ENCODE peak calls at places on chromosomes 5 and 9, in five cellular contexts. N is HFF-Myc, M is fibroblast of lung, S is neural progenitor cell, L is colonic mucosa. Q is an unnamed sample.

GRCh38 chr5:69493235-69493925 is 790 bp downstream of the OCLN start:
- DNase-seq in N (no peak), M (peak; percentile 28), S (peak; percentile 77), L (peak; percentile 71), Q (peak; percentile 55)

GRCh38 chr5:27524515-27524914 is 486.1 kb upstream of the CDH9 start:
- DNase-seq in N (no peak), L (no peak), S (no peak), M (no peak), Q (no peak)

GRCh38 chr5:116035123-116035522 is 2.9 kb downstream of the ARL14EPL start:
- DNase-seq in N (no peak), L (no peak), M (no peak), S (no peak), Q (no peak)

GRCh38 chr5:94021246-94021645 is 279.8 kb upstream of the POU5F2 start:
- DNase-seq in N (peak; percentile 39), M (peak; percentile 50), S (no peak), L (peak; percentile 24), Q (peak; percentile 67)

GRCh38 chr9:19049872-19050636 is 827 bp downstream of the RRAGA start:
- DNase-seq in S (peak; percentile 45), M (peak; percentile 42), L (peak; percentile 45), N (no peak), Q (peak; percentile 32)

GRCh38 chr5:22908129-22908528 is 55.0 kb upstream of the CDH12 start:
- DNase-seq in L (no peak), M (peak; percentile 87), S (no peak), N (no peak), Q (peak; percentile 88)

GRCh38 chr9:1580215-1580614 is 434.9 kb upstream of the SMARCA2 start:
- DNase-seq in N (no peak), M (no peak), L (no peak), S (no peak), Q (no peak)

GRCh38 chr9:115883467-115884329 is 269.9 kb upstream of the PAPPA start:
- DNase-seq in N (peak; percentile 26), S (peak; percentile 59), L (peak; percentile 23), M (peak; percentile 77), Q (peak; percentile 86)

GRCh38 chr5:54739371-54739770 is 221.8 kb downstream of the SNX18 start:
- DNase-seq in S (no peak), M (no peak), N (no peak), L (no peak), Q (no peak)

GRCh38 chr9:83584995-83585394 is 37.9 kb upstream of the IDNK start:
- DNase-seq in S (no peak), N (no peak), L (no peak), M (no peak), Q (no peak)

GRCh38 chr5:167269146-167269545 is 1022.3 kb upstream of the WWC1 start:
- DNase-seq in S (no peak), L (no peak), N (no peak), M (no peak), Q (no peak)

GRCh38 chr9:131656356-131657030 is 83.4 kb downstream of the RAPGEF1 start:
- DNase-seq in M (no peak), N (no peak), S (no peak), L (peak; percentile 50), Q (no peak)

GRCh38 chr5:166370928-166371690 is 1920.3 kb upstream of the WWC1 start:
- DNase-seq in N (no peak), S (no peak), M (peak; percentile 47), L (no peak), Q (peak; percentile 46)

GRCh38 chr5:157732784-157733262 is 1.6 kb downstream of the THG1L start:
- DNase-seq in N (no peak), M (no peak), L (no peak), S (no peak), Q (no peak)

GRCh38 chr9:88179080-88179521 is 40.8 kb upstream of the SPATA31C2 start:
- DNase-seq in N (no peak), M (no peak), L (peak; percentile 33), S (no peak), Q (no peak)

GRCh38 chr9:78860806-78861475 is 564.0 kb downstream of the PSAT1 start:
- DNase-seq in S (no peak), M (peak; percentile 67), L (no peak), N (peak; percentile 90), Q (peak; percentile 88)

GRCh38 chr9:70979971-70980370 is 141.4 kb downstream of the TRPM3 start:
- DNase-seq in S (no peak), N (no peak), M (no peak), L (no peak), Q (peak; percentile 20)

GRCh38 chr9:78030553-78031270 is 899 bp downstream of the GNAQ start:
- DNase-seq in N (no peak), S (peak; percentile 81), L (peak; percentile 73), M (peak; percentile 45), Q (peak; percentile 27)

GRCh38 chr9:7324031-7324654 is 475.4 kb downstream of the DMAC1 start:
- DNase-seq in N (no peak), L (no peak), M (peak; percentile 4), S (no peak), Q (no peak)

GRCh38 chr9:125470767-125471580 is 209.3 kb downstream of the GAPVD1 start:
- DNase-seq in N (no peak), M (no peak), L (no peak), S (no peak), Q (no peak)

GRCh38 chr5:2263763-2264162 is 381.0 kb upstream of the IRX4 start:
- DNase-seq in S (no peak), M (no peak), N (no peak), L (no peak), Q (no peak)

GRCh38 chr9:137757613-137758029 is 120.0 kb upstream of the CACNA1B start:
- DNase-seq in N (peak; percentile 26), M (peak; percentile 77), S (no peak), L (no peak), Q (peak; percentile 1)

GRCh38 chr5:133785182-133785581 is 172.8 kb upstream of the FSTL4 start:
- DNase-seq in M (no peak), L (no peak), N (no peak), S (peak; percentile 25), Q (peak; percentile 14)

GRCh38 chr5:125550237-125550636 is 803.8 kb upstream of the ZNF608 start:
- DNase-seq in L (no peak), M (peak; percentile 92), N (peak; percentile 36), S (no peak), Q (peak; percentile 19)

GRCh38 chr9:124675261-124676158 is 95.6 kb downstream of the NR6A1 start:
- DNase-seq in M (no peak), S (no peak), N (no peak), L (no peak), Q (no peak)

GRCh38 chr9:130882696-130883225 is 13.9 kb downstream of the QRFP start:
- DNase-seq in M (no peak), L (no peak), S (no peak), N (no peak), Q (no peak)

GRCh38 chr9:32430720-32431119 is 46.3 kb downstream of the ACO1 start:
- DNase-seq in M (peak; percentile 38), N (no peak), L (no peak), S (no peak), Q (no peak)

GRCh38 chr9:87685871-87686519 is 39.9 kb upstream of the CTSL start:
- DNase-seq in S (no peak), M (peak; percentile 39), L (no peak), N (no peak), Q (no peak)

GRCh38 chr9:30815585-30815984 is 1568.9 kb upstream of the ACO1 start:
- DNase-seq in M (no peak), L (no peak), N (no peak), S (peak; percentile 2), Q (no peak)

GRCh38 chr5:59789894-59790293 is 103.6 kb downstream of the PDE4D start:
- DNase-seq in S (no peak), M (no peak), N (no peak), L (no peak), Q (no peak)

GRCh38 chr9:4550777-4551476 is 60.7 kb downstream of the SLC1A1 start:
- DNase-seq in L (no peak), M (peak; percentile 32), S (no peak), N (no peak), Q (no peak)

GRCh38 chr5:174837919-174838902 is 113.8 kb downstream of the MSX2 start:
- DNase-seq in L (peak; percentile 22), N (peak; percentile 81), M (peak; percentile 99), S (peak; percentile 60), Q (peak; percentile 99)
- TF ChIP-seq CTCF in L (no peak), N (peak; percentile 61), M (peak; percentile 60), S (peak; percentile 64), Q (peak; percentile 43)

DNA sequence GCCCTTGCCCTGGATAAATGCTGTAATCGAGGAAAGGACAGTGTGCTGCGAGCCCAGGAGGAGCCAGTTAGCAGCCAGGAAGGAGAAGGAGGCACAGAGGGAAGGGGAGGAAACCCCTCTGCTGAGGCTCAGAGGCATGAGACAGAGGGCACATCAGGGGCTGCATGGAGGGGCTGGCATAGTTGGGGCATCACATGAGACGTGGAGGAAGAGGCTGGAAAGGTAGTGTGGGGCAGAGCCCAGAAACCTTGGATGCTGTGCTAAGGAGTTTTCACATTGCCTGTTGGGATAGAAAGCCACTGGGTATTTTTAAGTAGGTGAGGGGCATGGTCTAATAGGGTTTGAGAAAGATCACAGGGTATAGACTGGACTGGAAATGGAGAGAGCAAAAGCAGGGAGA is 32.9 kb upstream of the ANGPTL2 start:
- DNase-seq in S (no peak), M (no peak), N (no peak), L (no peak), Q (no peak)
- TF ChIP-seq CTCF in S (no peak), M (no peak), N (no peak), L (no peak), Q (no peak)

DNA sequence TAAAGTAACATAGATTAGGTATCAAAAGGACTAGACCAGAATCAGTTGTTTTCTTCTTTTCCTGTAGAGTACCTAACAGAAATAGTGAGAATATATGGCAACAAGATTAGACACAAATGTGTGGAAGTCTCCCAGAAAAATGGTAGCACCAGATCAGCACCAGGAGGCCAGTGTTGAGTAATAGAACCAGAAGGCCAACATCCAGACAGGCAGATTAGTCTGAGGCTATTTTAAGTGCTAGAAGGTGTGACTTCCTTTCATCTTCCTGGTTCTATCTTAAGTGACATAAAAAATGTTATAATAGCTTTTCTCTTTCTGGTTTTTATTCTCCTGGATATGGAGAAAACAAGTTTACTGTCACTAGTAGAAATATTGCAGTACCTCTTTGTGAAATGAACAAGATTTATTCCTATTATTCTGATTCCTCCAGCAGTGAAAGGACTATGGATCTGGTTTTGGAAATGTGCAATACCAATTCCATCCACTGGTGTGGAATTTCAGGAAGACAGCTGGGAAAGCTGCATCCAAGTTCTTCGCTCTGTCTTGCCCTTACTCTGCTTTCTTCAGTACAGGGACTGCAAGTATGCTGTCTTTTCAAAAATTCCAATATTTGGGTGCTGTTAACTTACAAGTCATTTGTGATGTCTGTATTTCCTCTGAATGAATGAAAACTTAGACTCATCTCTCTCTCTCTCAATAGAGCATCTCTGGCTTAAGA is 39.1 kb downstream of the SHLD3 start:
- DNase-seq in L (no peak), M (peak; percentile 28), S (peak; percentile 49), N (no peak), Q (peak; percentile 31)
- TF ChIP-seq CTCF in L (peak; percentile 38), M (peak; percentile 61), S (peak; percentile 54), N (peak; percentile 42), Q (peak; percentile 31)

GRCh38 chr9:102206432-102206831 is 468.0 kb upstream of the GRIN3A start:
- DNase-seq in S (no peak), M (no peak), L (no peak), N (no peak), Q (no peak)

GRCh38 chr9:102205251-102205650 is 466.8 kb upstream of the GRIN3A start:
- DNase-seq in N (no peak), S (no peak), M (no peak), L (no peak), Q (no peak)
- TF ChIP-seq CTCF in N (no peak), S (no peak), M (no peak), L (no peak), Q (no peak)

GRCh38 chr5:136686192-136686872 is 321.0 kb upstream of the TRPC7 start:
- DNase-seq in S (peak; percentile 58), M (peak; percentile 1), N (peak; percentile 10), L (no peak), Q (peak; percentile 55)
- TF ChIP-seq CTCF in S (peak; percentile 68), M (peak; percentile 17), N (peak; percentile 46), L (no peak), Q (peak; percentile 56)

Q was measured in MCF 10A.